ENCODE peak calls at places on chromosome 5, in six cellular contexts. O is IMR-90, W is neuronal stem cell, I is mesenchymal stem cell, C is H1, E is mesendoderm. P is an unnamed sample.

GRCh38 chr5:16913187-16913839 is 22.8 kb downstream of the MYO10 start:
- DNase-seq in I (no peak), C (no peak), W (no peak), E (no peak), O (no peak), P (no peak)

GRCh38 chr5:68217476-68217984 is 2.0 kb downstream of the PIK3R1 start:
- DNase-seq in C (no peak), I (peak; percentile 24), W (no peak), E (no peak), O (peak; percentile 11), P (no peak)

GRCh38 chr5:31415009-31415923 is 116.6 kb downstream of the DROSHA start:
- DNase-seq in E (no peak), W (no peak), I (no peak), O (no peak), C (no peak), P (no peak)

GRCh38 chr5:153542536-153542935 is 52.1 kb downstream of the GRIA1 start:
- DNase-seq in I (no peak), O (peak; percentile 55), C (no peak), E (no peak), W (no peak), P (no peak)

GRCh38 chr5:91641730-91642350 is 258.7 kb upstream of the ARRDC3 start:
- DNase-seq in E (peak; percentile 57), I (peak; percentile 57), W (peak; percentile 62), C (no peak), O (peak; percentile 41), P (no peak)

GRCh38 chr5:120684749-120685415 is 220.8 kb downstream of the PRR16 start:
- DNase-seq in E (peak; percentile 73), C (no peak), W (no peak), I (no peak), O (peak; percentile 12), P (peak; percentile 54)

GRCh38 chr5:76715484-76715733 is 517 bp upstream of the F2R start:
- DNase-seq in C (no peak), I (no peak), O (no peak), E (no peak), W (no peak), P (peak; percentile 33)

GRCh38 chr5:148685520-148686134 is 31.3 kb upstream of the HTR4 start:
- DNase-seq in W (no peak), C (no peak), E (peak; percentile 27), I (no peak), O (no peak), P (no peak)

GRCh38 chr5:145903862-145904261 is 31.0 kb upstream of the GRXCR2 start:
- DNase-seq in E (no peak), I (no peak), O (peak; percentile 63), C (no peak), W (no peak), P (no peak)

GRCh38 chr5:144187699-144188294 is 17.1 kb downstream of the KCTD16 start:
- DNase-seq in W (no peak), I (peak; percentile 97), C (no peak), E (no peak), O (peak; percentile 99), P (no peak)

GRCh38 chr5:40480392-40480791 is 199.3 kb upstream of the PTGER4 start:
- DNase-seq in O (no peak), W (no peak), E (no peak), I (no peak), C (no peak), P (no peak)

GRCh38 chr5:178662541-178662860 is 35.7 kb upstream of the CLK4 start:
- DNase-seq in W (no peak), C (no peak), I (no peak), E (no peak), O (no peak), P (no peak)

GRCh38 chr5:141489841-141490240 is 960 bp downstream of the PCDHGC5 start:
- DNase-seq in I (no peak), O (no peak), C (no peak), W (no peak), E (no peak), P (no peak)

GRCh38 chr5:162593881-162594280 is 526.3 kb downstream of the GABRG2 start:
- DNase-seq in O (no peak), I (no peak), E (peak; percentile 21), C (no peak), W (no peak), P (no peak)

GRCh38 chr5:160438316-160439204 is 16.9 kb downstream of the PTTG1 start:
- DNase-seq in W (peak; percentile 51), I (peak; percentile 60), E (peak; percentile 85), C (peak; percentile 77), O (peak; percentile 60), P (peak; percentile 79)

GRCh38 chr5:164504141-164504772 is 998.8 kb downstream of the MAT2B start:
- DNase-seq in O (peak; percentile 69), I (peak; percentile 61), C (peak; percentile 61), E (peak; percentile 59), W (peak; percentile 56), P (peak; percentile 35)

GRCh38 chr5:89292461-89292860 is 409.5 kb upstream of the MEF2C start:
- DNase-seq in C (no peak), E (no peak), W (no peak), I (no peak), O (no peak), P (no peak)

GRCh38 chr5:159324097-159324760 is 6.1 kb downstream of the IL12B start:
- DNase-seq in O (peak; percentile 90), C (no peak), I (peak; percentile 50), E (no peak), W (no peak), P (no peak)

GRCh38 chr5:21802869-21803490 is 1050.2 kb downstream of the CDH12 start:
- DNase-seq in I (peak; percentile 38), O (peak; percentile 56), E (peak; percentile 43), C (no peak), W (peak; percentile 9), P (no peak)

GRCh38 chr5:124736111-124736813 is 10.2 kb downstream of the ZNF608 start:
- DNase-seq in C (no peak), O (peak; percentile 95), I (peak; percentile 85), E (no peak), W (no peak), P (no peak)

DNA sequence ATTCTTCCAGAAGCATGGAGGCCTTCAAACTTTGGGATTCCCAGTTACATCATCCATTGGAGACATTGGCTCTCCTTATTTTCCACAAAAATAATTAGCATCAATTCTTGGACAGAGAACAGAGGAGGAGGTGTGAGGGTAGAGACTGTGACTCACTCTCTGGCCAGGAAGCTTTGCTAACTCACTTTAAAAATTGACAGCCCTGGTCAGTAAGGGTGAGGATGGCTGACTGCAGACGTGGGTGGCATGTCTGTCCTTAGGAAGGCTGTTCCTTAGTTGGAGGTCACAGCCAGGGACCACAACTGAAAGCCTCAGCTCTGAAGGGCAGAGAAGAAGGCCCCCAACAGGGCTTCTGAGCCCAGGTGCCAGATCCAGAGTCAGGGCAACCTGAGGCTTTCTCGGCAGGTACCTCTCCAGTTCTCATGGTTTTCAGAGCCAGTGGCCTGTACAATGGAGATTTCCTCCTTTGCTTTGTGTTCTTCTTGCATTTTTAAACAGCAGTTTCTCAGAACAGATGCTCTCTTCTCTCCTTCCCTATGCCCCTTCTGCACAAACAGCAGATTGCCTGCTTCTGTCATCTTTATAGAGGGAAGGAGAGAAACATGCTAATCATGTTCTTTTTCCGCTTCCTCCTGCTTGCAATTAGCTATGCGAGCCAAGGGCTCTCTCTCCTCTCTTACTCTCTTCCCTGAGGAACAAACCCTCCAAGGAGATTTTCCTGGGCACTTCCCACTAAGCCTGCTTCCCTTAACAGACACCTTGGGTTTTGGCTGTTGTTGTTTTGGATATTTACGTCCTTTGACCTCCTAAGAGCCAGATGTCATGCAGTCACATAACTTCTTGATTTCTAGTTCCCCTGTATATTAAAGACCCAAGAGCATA is 92.5 kb upstream of the ZNF366 start:
- DNase-seq in W (no peak), O (peak; percentile 51), I (peak; percentile 62), C (no peak), E (no peak), P (no peak)
- H3K9ac ChIP-seq in W (no peak overlapping the region), O (peak overlapping the region; percentile 59), I (peak overlapping the region; percentile 77), C (no peak overlapping the region), E (no peak overlapping the region), P (no peak overlapping the region)

DNA sequence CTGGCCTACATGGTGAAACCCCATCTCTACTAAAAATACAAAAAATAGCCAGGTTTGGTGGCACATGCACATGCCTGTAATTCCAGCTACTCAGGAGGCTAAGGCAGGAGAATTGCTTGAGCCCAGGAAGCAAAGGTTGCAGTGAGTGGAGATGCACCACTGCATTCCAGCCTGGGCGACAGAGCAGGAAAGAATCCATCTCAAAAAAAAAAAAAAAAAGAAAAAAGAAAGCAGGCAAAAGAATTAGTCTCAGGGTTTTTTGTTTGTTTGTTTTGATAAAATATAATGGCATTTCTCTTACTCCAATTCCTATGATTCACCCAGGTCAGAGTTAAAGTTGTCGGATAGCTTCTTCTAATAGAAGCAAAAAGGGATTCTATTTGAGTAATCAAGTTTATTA is 67.0 kb upstream of the ATG10 start:
- DNase-seq in C (no peak), I (no peak), O (peak; percentile 56), E (peak; percentile 40), W (no peak), P (no peak)
- H2BK15ac ChIP-seq in C (no peak overlapping the region), I (no peak overlapping the region), O (no peak overlapping the region), E (no peak overlapping the region), W (no peak overlapping the region), P (no peak overlapping the region)

DNA sequence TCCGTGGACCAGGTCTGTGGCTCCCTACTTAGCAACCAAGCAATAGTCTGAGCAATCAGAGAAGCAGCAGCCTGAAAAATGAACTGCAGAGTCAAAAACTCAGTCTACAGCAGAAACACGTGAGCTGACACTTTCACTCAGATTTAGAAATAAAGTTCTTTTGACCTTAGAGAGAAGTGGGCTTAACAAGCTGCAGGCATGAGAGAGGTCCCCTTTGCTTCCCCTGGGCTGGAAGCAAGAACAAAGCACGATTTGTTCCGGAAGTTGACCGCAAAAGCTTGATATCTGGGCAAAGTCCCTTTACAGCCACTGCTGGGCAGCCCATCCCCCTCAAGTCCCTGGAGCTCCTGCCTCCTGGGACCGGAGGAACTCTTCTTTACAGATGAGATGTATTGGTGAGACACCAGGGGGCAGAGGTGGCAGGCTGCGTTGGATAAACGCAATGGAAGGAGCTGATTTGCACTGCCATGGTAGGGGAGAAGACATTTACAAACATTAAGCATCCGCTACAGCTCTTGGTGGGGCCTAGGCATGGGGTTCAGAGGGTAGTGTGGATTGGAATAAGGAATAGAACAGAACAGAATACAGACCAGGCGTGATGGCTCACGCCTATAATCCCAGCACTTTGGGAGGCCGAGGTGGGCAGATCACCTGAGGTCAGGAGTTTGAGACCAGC is 5.8 kb upstream of the SOWAHA start:
- DNase-seq in W (no peak), I (peak; percentile 15), C (no peak), E (peak; percentile 77), O (no peak), P (peak; percentile 83)
- H2AK5ac ChIP-seq in W (no peak overlapping the region), I (no peak overlapping the region), C (no peak overlapping the region), E (no peak overlapping the region), O (no peak overlapping the region), P (no peak overlapping the region)

DNA sequence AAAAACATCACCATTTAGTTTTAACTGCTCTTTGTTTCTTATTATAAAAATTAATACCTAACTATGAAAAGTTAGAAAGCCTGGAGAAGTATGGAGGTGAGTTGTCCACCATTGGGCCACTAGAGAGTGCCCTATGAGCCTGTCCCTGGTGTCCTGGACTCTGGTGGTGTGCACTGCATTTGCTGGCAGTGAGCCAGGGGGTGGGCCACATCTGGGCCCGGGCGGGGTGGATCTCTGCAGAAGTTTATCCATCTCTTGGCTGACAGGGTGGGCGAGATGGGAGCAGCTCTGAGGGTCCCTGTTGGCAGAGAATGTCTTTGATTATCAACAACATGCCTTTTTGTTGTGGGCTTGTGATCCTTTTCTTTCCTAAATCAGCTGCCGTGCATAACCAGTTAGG is 8.2 kb downstream of the TENT4A start:
- DNase-seq in I (no peak), C (no peak), E (no peak), W (no peak), O (no peak), P (no peak)
- H3K9ac ChIP-seq in I (peak overlapping the region; percentile 86), C (no peak overlapping the region), E (no peak overlapping the region), W (no peak overlapping the region), O (peak overlapping the region; percentile 7), P (no peak overlapping the region)

P was measured in H9.